ENCODE peak calls at places on chromosomes 12 and 14, in five cellular contexts. G, F, Y, M and I are unnamed samples.
A peak's percentile ranks its signal among the peaks of the same experiment; 100 is the strongest.

GRCh38 chr12:75998292-75999063 is 33.1 kb downstream of the PHLDA1 start:
- DNase-seq in G (no peak), F (no peak), Y (no peak), M (no peak), I (peak; percentile 36)

GRCh38 chr12:93784339-93785086 is 107.3 kb downstream of the CRADD start:
- DNase-seq in G (no peak), F (no peak), Y (no peak), M (no peak), I (peak; percentile 70)

GRCh38 chr14:50087350-50088116 is 28.8 kb downstream of the VCPKMT start:
- DNase-seq in G (no peak), F (no peak), Y (no peak), M (no peak), I (no peak)

GRCh38 chr12:132488127-132489077 is 1.5 kb upstream of the FBRSL1 start:
- DNase-seq in G (no peak), F (no peak), Y (peak; percentile 61), M (no peak), I (no peak)

GRCh38 chr14:41607119-41607785 is 576 bp downstream of the LRFN5 start:
- DNase-seq in G (no peak), F (no peak), Y (no peak), M (no peak), I (no peak)

GRCh38 chr12:120406080-120406479 is 31.8 kb upstream of the COX6A1 start:
- DNase-seq in G (no peak), F (no peak), Y (no peak), M (no peak), I (no peak)

GRCh38 chr14:103292426-103293374 is 41.3 kb upstream of the EIF5 start:
- DNase-seq in G (peak; percentile 63), F (peak; percentile 64), Y (peak; percentile 80), M (peak; percentile 73), I (peak; percentile 74)

GRCh38 chr14:96616168-96616681 is 114.0 kb downstream of the PAPOLA start:
- DNase-seq in G (no peak), F (no peak), Y (no peak), M (no peak), I (no peak)

GRCh38 chr14:101001311-101002069 is 98.0 kb upstream of the RTL1 start:
- DNase-seq in G (no peak), F (no peak), Y (no peak), M (no peak), I (peak; percentile 16)

GRCh38 chr12:108598553-108599250 is 818 bp upstream of the TMEM119 start:
- DNase-seq in G (no peak), F (no peak), Y (no peak), M (no peak), I (no peak)

GRCh38 chr12:116606397-116606796 is 47.2 kb downstream of the MAP1LC3B2 start:
- DNase-seq in G (no peak), F (no peak), Y (no peak), M (no peak), I (no peak)

GRCh38 chr12:77855548-77855947 is 24.9 kb downstream of the NAV3 start:
- DNase-seq in G (no peak), F (no peak), Y (peak; percentile 20), M (no peak), I (no peak)

GRCh38 chr14:104632781-104633180 is 28.2 kb upstream of the TMEM179 start:
- DNase-seq in G (no peak), F (no peak), Y (no peak), M (no peak), I (no peak)

GRCh38 chr12:124457287-124458219 is 109.9 kb downstream of the NCOR2 start:
- DNase-seq in G (no peak), F (peak; percentile 39), Y (peak; percentile 74), M (no peak), I (peak; percentile 67)

GRCh38 chr12:32115404-32116104 is 8.9 kb downstream of the BICD1 start:
- DNase-seq in G (no peak), F (no peak), Y (peak; percentile 50), M (peak; percentile 58), I (peak; percentile 99)

GRCh38 chr12:39620664-39621658 is 1.4 kb upstream of the ABCD2 start:
- DNase-seq in G (no peak), F (peak; percentile 60), Y (no peak), M (no peak), I (peak; percentile 14)